ENCODE peak calls at places on chromosomes 16 and 17, in four cellular contexts. H is IMR-90, A is H1, C is HCT116. G is an unnamed sample.

GRCh38 chr16:2485811-2486507 is 11.0 kb downstream of the TBC1D24 start:
- DNase-seq in H (no peak), A (no peak), C (no peak), G (no peak)

GRCh38 chr17:72517413-72518237 is 396.8 kb downstream of the SOX9 start:
- DNase-seq in H (no peak), A (no peak), C (no peak), G (no peak)

GRCh38 chr17:59746849-59747445 is 39.5 kb downstream of the VMP1 start:
- DNase-seq in H (peak), A (no peak), C (no peak), G (no peak)

GRCh38 chr16:55678061-55678935 is 22.5 kb downstream of the SLC6A2 start:
- DNase-seq in H (no peak), A (no peak), C (no peak), G (no peak)

GRCh38 chr17:27323538-27324212 is 29.8 kb downstream of the WSB1 start:
- DNase-seq in H (peak), A (peak), C (no peak), G (no peak)

GRCh38 chr17:42709561-42709960 is 27.2 kb downstream of the CNTNAP1 start:
- DNase-seq in H (no peak), A (no peak), C (no peak), G (no peak)

GRCh38 chr17:55005520-55005919 is 37.0 kb downstream of the STXBP4 start:
- DNase-seq in H (peak), A (no peak), C (peak), G (no peak)

GRCh38 chr16:31202402-31203385 is at the start of gene PYCARD:
- DNase-seq in H (peak), A (peak), C (no peak), G (no peak)

GRCh38 chr17:73179878-73180277 is 13.0 kb upstream of the COG1 start:
- DNase-seq in H (no peak), A (no peak), C (no peak), G (no peak)

GRCh38 chr16:66134875-66135274 is 231.6 kb upstream of the CDH5 start:
- DNase-seq in H (no peak), A (no peak), C (no peak), G (no peak)

GRCh38 chr16:86906608-86907007 is 328.3 kb downstream of the FOXL1 start:
- DNase-seq in H (no peak), A (no peak), C (no peak), G (no peak)

GRCh38 chr17:21213491-21214014 is 408 bp downstream of the TMEM11 start:
- DNase-seq in H (no peak), A (no peak), C (no peak), G (no peak)

GRCh38 chr16:59260892-59261291 is 526.8 kb upstream of the GOT2 start:
- DNase-seq in H (no peak), A (no peak), C (no peak), G (no peak)

GRCh38 chr16:29806096-29806579 is at the start of gene MAZ:
- DNase-seq in H (peak), A (no peak), C (peak), G (no peak)

GRCh38 chr16:29645699-29646187 is 17.3 kb upstream of the SPN start:
- DNase-seq in H (no peak), A (no peak), C (peak), G (peak)

GRCh38 chr16:68781784-68782183 is 44.7 kb downstream of the CDH1 start:
- DNase-seq in H (no peak), A (no peak), C (no peak), G (no peak)

GRCh38 chr17:1331708-1332107 is 52.2 kb downstream of the TRARG1 start:
- DNase-seq in H (no peak), A (no peak), C (no peak), G (no peak)

GRCh38 chr16:49828545-49829267 is 27.2 kb downstream of the ZNF423 start:
- DNase-seq in H (no peak), A (no peak), C (no peak), G (no peak)

GRCh38 chr16:995087-995486 is 13.5 kb downstream of the SOX8 start:
- DNase-seq in H (peak), A (no peak), C (no peak), G (no peak)

GRCh38 chr17:57724729-57725125 is 20.4 kb downstream of the CCDC182 start:
- DNase-seq in H (no peak), A (no peak), C (no peak), G (no peak)

GRCh38 chr17:35352284-35352683 is 21.1 kb downstream of the SLFN11 start:
- DNase-seq in H (no peak), A (no peak), C (no peak), G (no peak)

GRCh38 chr16:27245276-27246231 is 23.0 kb downstream of the NSMCE1 start:
- DNase-seq in H (peak), A (no peak), C (no peak), G (no peak)

GRCh38 chr17:9195961-9196668 is 174.8 kb downstream of the NTN1 start:
- DNase-seq in H (no peak), A (no peak), C (no peak), G (no peak)

GRCh38 chr16:65196696-65197095 is 74.8 kb upstream of the CDH11 start:
- DNase-seq in H (no peak), A (no peak), C (no peak), G (no peak)

GRCh38 chr17:38322156-38322779 is 21.5 kb downstream of the GPR179 start:
- DNase-seq in H (peak), A (peak), C (peak), G (no peak)

GRCh38 chr17:48592592-48592991 is 987 bp downstream of the HOXB5 start:
- DNase-seq in H (peak), A (no peak), C (no peak), G (no peak)

GRCh38 chr16:4505356-4506153 is 29.4 kb downstream of the HMOX2 start:
- DNase-seq in H (no peak), A (no peak), C (no peak), G (peak)

GRCh38 chr17:45325810-45326209 is 9.0 kb upstream of the MAP3K14 start:
- DNase-seq in H (no peak), A (no peak), C (no peak), G (no peak)

DNA sequence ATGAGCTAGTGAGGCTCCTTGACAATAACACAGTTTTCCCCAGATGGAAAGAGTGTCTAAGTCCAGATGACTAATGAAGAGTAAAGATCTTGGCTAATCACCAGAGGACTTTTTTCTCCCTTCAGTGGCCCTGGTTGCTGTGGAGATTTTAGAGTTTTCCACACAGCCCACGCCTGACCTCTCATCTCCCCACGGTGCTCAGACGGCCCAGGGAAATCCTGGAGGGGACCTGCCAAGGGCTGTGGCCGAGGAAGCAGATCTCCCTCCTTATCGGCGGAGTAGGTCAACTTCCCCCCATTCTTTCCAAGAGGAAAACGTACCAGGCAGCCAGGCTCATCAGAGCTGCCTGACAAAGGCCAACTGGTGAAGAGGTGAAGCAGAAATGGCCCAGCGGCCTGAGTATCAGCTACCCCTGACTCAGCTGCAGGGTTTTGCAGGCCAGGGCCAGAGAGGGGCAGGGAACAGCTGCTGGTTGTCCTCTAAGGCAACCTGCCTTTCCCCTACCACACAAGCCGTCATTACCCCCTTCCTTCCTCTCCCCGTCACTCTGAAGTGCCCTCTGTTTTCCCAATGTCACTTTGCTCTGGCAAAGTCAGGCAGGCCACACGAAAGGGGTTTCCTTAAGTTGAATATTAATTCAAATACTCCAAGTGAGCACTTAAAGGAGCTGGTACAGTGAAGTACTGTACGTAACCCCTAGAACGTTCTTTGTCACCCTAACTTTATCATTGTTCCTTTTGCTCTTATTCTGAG is 140.2 kb upstream of the ADAMTS18 start:
- DNase-seq in H (no peak), A (no peak), C (no peak), G (no peak)
- H2AFZ ChIP-seq in H (no peak), A (peak), C (no peak), G (no peak)

GRCh38 chr16:84386044-84386443 is 17.7 kb downstream of the ATP2C2 start:
- DNase-seq in H (no peak), A (no peak), C (no peak), G (no peak)
- TF ChIP-seq CEBPB in H (no peak), A (no peak), C (no peak), G (no peak)

GRCh38 chr16:89166696-89167424 is 4.7 kb upstream of the CDH15 start:
- DNase-seq in H (no peak), A (no peak), C (no peak), G (no peak)
- H2AFZ ChIP-seq in H (peak), A (peak), C (no peak), G (peak)

DNA sequence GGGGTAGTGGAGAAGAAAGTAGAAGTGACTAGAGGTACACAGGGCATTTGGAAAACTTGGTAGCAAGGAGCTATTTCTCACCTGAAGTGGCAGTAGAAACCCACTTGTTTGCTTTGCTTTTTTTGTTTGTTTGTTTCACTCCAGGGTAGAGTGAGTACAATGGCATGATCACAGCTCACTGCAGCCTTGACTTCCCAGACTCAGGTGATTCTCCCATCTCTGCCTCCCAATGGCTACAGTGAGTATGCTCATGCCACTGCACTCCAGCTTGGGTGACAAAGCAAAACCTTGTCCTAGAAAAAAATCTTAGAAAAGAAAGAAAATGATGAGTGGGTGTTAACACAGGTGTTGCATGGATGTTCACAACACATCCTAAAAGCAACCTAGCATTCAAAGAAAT is 40.4 kb downstream of the SCNN1G start:
- DNase-seq in H (no peak), A (no peak), C (no peak), G (no peak)
- TF ChIP-seq CEBPB in H (no peak), A (no peak), C (no peak), G (no peak)

DNA sequence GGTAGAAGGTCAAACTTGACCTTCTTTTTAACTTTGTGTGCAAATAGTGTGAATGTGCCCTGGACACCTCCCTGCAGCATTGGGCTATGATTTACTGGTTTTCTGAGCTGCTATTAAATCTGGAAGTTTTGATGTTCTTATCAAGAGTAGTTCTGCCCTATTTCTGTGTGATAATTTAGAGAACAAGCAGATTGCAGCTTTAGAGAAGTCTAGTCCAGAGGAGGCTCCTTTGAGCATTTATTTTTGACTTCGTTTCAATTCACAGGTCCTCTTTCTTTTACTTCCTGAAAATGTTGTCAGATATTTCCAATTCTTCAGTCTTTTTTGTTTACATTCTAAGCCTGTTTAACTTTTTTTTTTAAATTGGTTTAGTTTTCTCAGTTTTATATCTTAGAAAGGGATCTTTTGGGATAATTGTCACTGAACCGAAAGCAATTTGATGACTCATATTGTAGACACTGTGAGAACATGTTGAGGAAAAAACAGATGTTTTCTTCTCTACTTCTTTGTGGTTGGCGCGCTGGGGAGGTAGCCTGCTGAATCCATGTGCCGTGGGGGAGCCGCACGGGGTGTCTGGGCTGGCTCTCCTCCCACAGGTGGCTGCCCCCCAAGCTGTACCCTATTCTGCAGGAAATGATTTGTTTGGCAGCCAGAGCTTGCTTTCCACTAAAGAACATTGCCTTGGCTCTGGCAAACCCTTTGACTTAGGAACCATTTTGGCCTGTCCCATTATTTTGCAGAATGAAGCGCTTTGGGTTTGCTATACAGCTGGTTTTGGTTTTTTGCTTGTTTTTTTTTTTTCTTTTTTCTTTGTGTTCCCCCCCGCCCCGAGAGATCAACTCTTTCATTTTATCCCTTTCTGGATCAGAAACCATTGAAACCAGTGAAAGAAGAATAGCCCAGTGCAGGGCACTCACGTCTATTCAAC is 53.4 kb downstream of the MFSD11 start:
- DNase-seq in H (peak), A (no peak), C (no peak), G (peak)
- H2AFZ ChIP-seq in H (no peak), A (no peak), C (peak), G (peak)

GRCh38 chr17:82964851-82965341 is 114.5 kb upstream of the METRNL start:
- DNase-seq in H (no peak), A (no peak), C (no peak), G (no peak)
- TF ChIP-seq CEBPB in H (no peak), A (no peak), C (no peak), G (no peak)

GRCh38 chr17:36657763-36658490 is 56.5 kb downstream of the MRM1 start:
- DNase-seq in H (no peak), A (peak), C (no peak), G (no peak)
- H2AFZ ChIP-seq in H (peak), A (no peak), C (no peak), G (no peak)

GRCh38 chr17:82225368-82226029 is 3.3 kb upstream of the SLC16A3 start:
- DNase-seq in H (no peak), A (no peak), C (no peak), G (no peak)
- TF ChIP-seq CEBPB in H (no peak), A (no peak), C (no peak), G (no peak)

GRCh38 chr16:9479008-9479407 is 387.6 kb downstream of the HAPSTR1 start:
- DNase-seq in H (no peak), A (no peak), C (no peak), G (no peak)
- H2AFZ ChIP-seq in H (no peak), A (no peak), C (no peak), G (no peak)

GRCh38 chr16:85279402-85279801 is 167.1 kb upstream of the CIBAR2 start:
- DNase-seq in H (no peak), A (no peak), C (no peak), G (no peak)

GRCh38 chr16:85276741-85277140 is 164.5 kb upstream of the CIBAR2 start:
- DNase-seq in H (no peak), A (no peak), C (no peak), G (no peak)

GRCh38 chr16:85278851-85279250 is 166.6 kb upstream of the CIBAR2 start:
- DNase-seq in H (no peak), A (no peak), C (no peak), G (no peak)

GRCh38 chr16:85281181-85281580 is 168.9 kb upstream of the CIBAR2 start:
- DNase-seq in H (no peak), A (no peak), C (no peak), G (no peak)

GRCh38 chr16:85279874-85280545 is 167.7 kb upstream of the CIBAR2 start:
- DNase-seq in H (no peak), A (no peak), C (no peak), G (no peak)
- TF ChIP-seq CEBPB in H (no peak), A (no peak), C (no peak), G (no peak)

G was measured in GM12878.